ENCODE peak calls at places on chromosomes 6 and 20, in six cellular contexts. K is right atrium auricular region, W is OCI-LY7, T is nephron progenitor cell, O is B cell, G is hepatocyte. H is an unnamed sample.
A peak's percentile ranks its signal among the peaks of the same experiment; 100 is the strongest.

GRCh38 chr6:107511410-107512070 is 21.6 kb downstream of the SOBP start:
- DNase-seq in W (no peak), O (no peak), T (no peak), K (peak; percentile 82), G (no peak), H (no peak)

GRCh38 chr6:16337280-16337975 is 99.0 kb downstream of the GMPR start:
- DNase-seq in T (no peak), K (peak; percentile 96), W (no peak), G (peak; percentile 85), O (no peak), H (peak; percentile 92)

GRCh38 chr6:131858765-131859490 is 51.1 kb downstream of the ENPP1 start:
- DNase-seq in W (no peak), G (no peak), O (no peak), T (no peak), K (no peak), H (no peak)

GRCh38 chr6:35090734-35091133 is 50.4 kb downstream of the TCP11 start:
- DNase-seq in G (peak; percentile 1), K (no peak), T (no peak), W (no peak), O (no peak), H (peak; percentile 59)

GRCh38 chr20:21719592-21720214 is 14.2 kb downstream of the PAX1 start:
- DNase-seq in O (no peak), W (peak; percentile 60), G (peak; percentile 81), T (peak; percentile 80), K (peak; percentile 72), H (no peak)

GRCh38 chr6:61868507-61869080 is 417.4 kb downstream of the KHDRBS2 start:
- DNase-seq in G (no peak), T (no peak), O (no peak), W (no peak), K (no peak), H (no peak)

GRCh38 chr20:32681175-32682084 is 7.7 kb upstream of the C20orf203 start:
- DNase-seq in T (peak; percentile 29), O (no peak), W (peak; percentile 68), K (no peak), G (peak; percentile 81), H (no peak)

GRCh38 chr6:79313254-79313653 is 78.8 kb upstream of the HMGN3 start:
- DNase-seq in T (no peak), O (no peak), W (peak; percentile 2), G (peak; percentile 65), K (no peak), H (no peak)

GRCh38 chr6:141488466-141488865 is 644.3 kb upstream of the GJE1 start:
- DNase-seq in G (no peak), W (peak; percentile 53), T (no peak), K (no peak), O (no peak), H (no peak)

GRCh38 chr6:40710626-40711354 is 123.6 kb upstream of the LRFN2 start:
- DNase-seq in G (no peak), K (no peak), W (peak; percentile 60), O (no peak), T (no peak), H (no peak)

GRCh38 chr6:20952605-20953004 is 418.3 kb downstream of the CDKAL1 start:
- DNase-seq in G (peak; percentile 12), T (no peak), W (no peak), O (no peak), K (no peak), H (no peak)

GRCh38 chr6:42257063-42257462 is 39.4 kb upstream of the MRPS10 start:
- DNase-seq in T (no peak), O (no peak), W (no peak), K (no peak), G (no peak), H (no peak)

GRCh38 chr6:126181173-126181741 is 158.7 kb upstream of the CENPW start:
- DNase-seq in W (no peak), O (no peak), T (no peak), G (no peak), K (no peak), H (no peak)

GRCh38 chr6:129662406-129662766 is 47.6 kb downstream of the ARHGAP18 start:
- DNase-seq in T (no peak), W (no peak), O (no peak), K (no peak), G (no peak), H (no peak)

GRCh38 chr6:72424476-72424875 is 197.4 kb upstream of the KCNQ5 start:
- DNase-seq in K (no peak), O (no peak), T (no peak), G (no peak), W (no peak), H (no peak)

GRCh38 chr20:297925-298754 is 770 bp downstream of the ZCCHC3 start:
- DNase-seq in O (peak; percentile 62), G (peak; percentile 64), W (peak; percentile 71), K (peak; percentile 66), T (peak; percentile 40), H (no peak)

GRCh38 chr6:119848706-119849105 is 499.1 kb upstream of the MAN1A1 start:
- DNase-seq in K (no peak), W (no peak), T (no peak), O (no peak), G (no peak), H (no peak)

GRCh38 chr6:291697-292505 is at the start of gene DUSP22:
- DNase-seq in T (peak; percentile 87), K (peak; percentile 85), W (peak; percentile 87), G (peak; percentile 96), O (peak; percentile 95), H (peak; percentile 96)

GRCh38 chr6:9543649-9544048 is 871.2 kb downstream of the TFAP2A start:
- DNase-seq in G (no peak), O (no peak), K (no peak), T (no peak), W (no peak), H (no peak)

GRCh38 chr6:9539231-9539755 is 875.6 kb downstream of the TFAP2A start:
- DNase-seq in G (peak; percentile 38), W (no peak), K (no peak), O (no peak), T (no peak), H (no peak)

GRCh38 chr6:9537381-9537780 is 877.5 kb downstream of the TFAP2A start:
- DNase-seq in K (no peak), O (no peak), G (no peak), W (no peak), T (no peak), H (no peak)

GRCh38 chr6:9540126-9540525 is 874.7 kb downstream of the TFAP2A start:
- DNase-seq in W (no peak), K (no peak), O (no peak), G (no peak), T (no peak), H (no peak)

DNA sequence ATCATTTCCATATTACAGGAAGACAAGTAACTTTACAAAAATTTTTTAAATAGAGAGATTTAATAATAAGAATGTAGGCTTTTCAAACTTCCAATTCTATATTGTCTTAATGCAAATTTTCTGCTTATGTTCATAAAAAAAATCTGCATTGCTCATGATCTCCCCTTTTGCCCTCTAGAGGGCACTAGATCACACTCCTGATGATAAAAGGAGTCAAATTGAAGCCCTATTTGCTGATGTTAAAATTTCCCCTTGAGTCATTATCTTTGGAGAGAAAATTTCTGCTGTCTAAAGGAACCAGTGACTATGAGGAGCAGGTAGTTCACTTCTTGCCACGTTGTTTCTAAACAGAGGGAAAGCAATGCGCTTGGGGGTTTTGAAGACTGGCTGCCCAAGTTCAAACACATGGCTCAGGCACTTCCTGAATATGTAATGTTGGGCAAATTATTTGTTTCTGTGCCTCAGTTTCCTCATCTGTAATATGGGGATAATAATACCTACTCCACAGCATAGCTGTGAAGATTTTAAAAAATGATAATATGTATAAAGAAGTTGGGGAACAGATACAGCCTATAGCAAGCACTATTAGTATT is 874.2 kb downstream of the TFAP2A start:
- DNase-seq in G (peak; percentile 66), O (no peak), W (peak; percentile 37), K (no peak), T (no peak), H (no peak)
- TF ChIP-seq CTCF in G (peak; percentile 83), O (peak; percentile 58), W (peak; percentile 94), K (peak; percentile 22), T (peak; percentile 83), H (peak; percentile 79)

DNA sequence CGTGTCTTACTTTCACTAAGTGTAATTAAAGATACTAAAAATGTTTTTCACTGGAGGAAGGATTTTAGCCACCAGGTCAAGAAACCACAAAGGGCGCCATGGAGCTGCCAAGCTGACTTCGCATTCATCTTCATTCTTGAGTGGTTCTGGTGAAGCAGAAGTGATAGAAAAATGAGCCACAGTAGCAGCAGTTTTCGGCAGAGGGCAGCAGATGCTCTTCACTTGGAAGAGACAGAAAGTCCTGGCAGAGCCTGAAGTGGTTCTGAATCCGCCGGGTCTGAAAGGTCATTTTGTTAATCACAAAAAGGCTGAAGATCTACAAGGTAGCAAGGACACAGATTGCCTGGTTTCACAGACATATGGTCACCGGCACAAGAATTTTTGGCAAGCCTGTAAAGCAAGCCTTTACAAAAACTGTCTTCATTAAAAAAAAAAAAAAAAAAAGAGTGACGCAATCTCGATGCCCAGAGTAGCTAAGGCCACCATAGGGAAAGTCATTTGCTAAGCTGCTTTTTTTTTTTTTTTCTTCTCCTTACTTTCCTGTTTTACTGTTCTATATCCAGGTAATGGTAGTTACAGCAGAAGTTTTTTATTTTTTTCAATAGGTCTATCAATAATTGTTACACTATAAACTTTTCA is 345.1 kb upstream of the AGPAT4 start:
- DNase-seq in W (peak; percentile 3), T (peak; percentile 36), O (no peak), K (no peak), G (peak; percentile 59), H (no peak)
- TF ChIP-seq CTCF in W (peak; percentile 50), T (peak; percentile 43), O (no peak), K (no peak), G (peak; percentile 58), H (peak; percentile 75)

GRCh38 chr6:44559486-44560270 is 172.2 kb downstream of the CDC5L start:
- DNase-seq in W (no peak), G (no peak), O (peak; percentile 11), T (no peak), K (no peak), H (no peak)
- TF ChIP-seq CTCF in W (no peak), G (no peak), O (no peak), T (no peak), K (no peak), H (no peak)

GRCh38 chr20:46253391-46253790 is 54.9 kb downstream of the CDH22 start:
- DNase-seq in G (no peak), T (peak; percentile 21), K (no peak), W (no peak), O (no peak), H (no peak)
- TF ChIP-seq CTCF in G (no peak), T (peak; percentile 10), K (no peak), W (no peak), O (no peak), H (no peak)

GRCh38 chr6:68652117-68652536 is 17.0 kb downstream of the ADGRB3 start:
- DNase-seq in W (no peak), O (no peak), T (no peak), K (no peak), G (no peak), H (no peak)
- TF ChIP-seq CTCF in W (no peak), O (no peak), T (no peak), K (no peak), G (peak; percentile 15), H (no peak)

H was measured in osteocyte.